ENCODE peak calls at places on chromosome 15, in seven cellular contexts. F is substantia nigra; B is RPMI7951; A is astrocyte; X is SW480; Q is activated CD4-positive, alpha-beta T cell treated with anti-CD3 and anti-CD28 coated beads for 1 hour; T is body of pancreas. Z is an unnamed sample.

GRCh38 chr15:61222010-61222409 is 7.1 kb downstream of the RORA start:
- DNase-seq in B (no peak), X (no peak), F (no peak), A (no peak), Q (no peak), T (no peak), Z (no peak)

GRCh38 chr15:98981851-98982722 is 25.5 kb downstream of the PGPEP1L start:
- DNase-seq in Q (no peak), F (no peak), B (peak; percentile 25), A (peak; percentile 28), X (no peak), T (no peak), Z (no peak)

GRCh38 chr15:62126364-62126763 is 38.7 kb downstream of the C2CD4B start:
- DNase-seq in T (no peak), A (no peak), Q (no peak), B (no peak), F (no peak), X (no peak), Z (no peak)

GRCh38 chr15:51322622-51323296 is 15.6 kb downstream of the CYP19A1 start:
- DNase-seq in F (no peak), T (peak; percentile 63), B (no peak), Q (no peak), X (no peak), A (no peak), Z (no peak)

GRCh38 chr15:70974004-70974832 is 81.6 kb downstream of the LRRC49 start:
- DNase-seq in X (peak; percentile 11), A (peak; percentile 54), F (no peak), Q (no peak), T (no peak), B (peak; percentile 58), Z (no peak)

GRCh38 chr15:72856549-72857040 is 73.0 kb upstream of the ADPGK start:
- DNase-seq in F (no peak), T (no peak), B (no peak), A (no peak), X (no peak), Q (no peak), Z (no peak)

GRCh38 chr15:98286831-98287230 is 326.3 kb downstream of the ARRDC4 start:
- DNase-seq in Q (no peak), A (no peak), F (no peak), X (no peak), T (no peak), B (peak; percentile 10), Z (no peak)

GRCh38 chr15:95922431-95922830 is 408.1 kb upstream of the NR2F2 start:
- DNase-seq in F (no peak), B (no peak), A (no peak), Q (no peak), X (peak; percentile 2), T (peak; percentile 15), Z (no peak)

GRCh38 chr15:75591655-75592364 is 12.7 kb upstream of the PTPN9 start:
- DNase-seq in T (no peak), B (no peak), F (no peak), A (no peak), X (no peak), Q (no peak), Z (no peak)

GRCh38 chr15:39391230-39391629 is 189.6 kb upstream of the THBS1 start:
- DNase-seq in B (peak; percentile 96), T (peak; percentile 62), A (no peak), F (no peak), X (no peak), Q (no peak), Z (no peak)

GRCh38 chr15:98953000-98953776 is 54.4 kb downstream of the PGPEP1L start:
- DNase-seq in T (no peak), X (no peak), F (no peak), B (no peak), Q (no peak), A (no peak), Z (no peak)

GRCh38 chr15:90001062-90001682 is at the start of gene ZNF710:
- DNase-seq in X (peak; percentile 48), A (peak; percentile 67), Q (no peak), F (no peak), B (peak; percentile 66), T (peak; percentile 42), Z (peak; percentile 55)

GRCh38 chr15:59522988-59523461 is 85.0 kb downstream of the FAM81A start:
- DNase-seq in A (no peak), B (no peak), T (no peak), F (no peak), X (no peak), Q (no peak), Z (no peak)

GRCh38 chr15:56042031-56042430 is 48.6 kb upstream of the NEDD4 start:
- DNase-seq in Q (no peak), X (no peak), A (no peak), T (no peak), B (no peak), F (no peak), Z (no peak)

GRCh38 chr15:36109943-36110658 is 469.3 kb upstream of the CDIN1 start:
- DNase-seq in X (no peak), B (peak; percentile 63), Q (no peak), T (peak; percentile 33), F (no peak), A (peak; percentile 88), Z (no peak)

GRCh38 chr15:36591534-36592411 is 12.3 kb downstream of the CDIN1 start:
- DNase-seq in B (peak; percentile 53), F (no peak), Q (no peak), T (no peak), A (peak; percentile 71), X (peak; percentile 28), Z (peak; percentile 36)

GRCh38 chr15:52337198-52337853 is 41.7 kb upstream of the MYO5C start:
- DNase-seq in T (no peak), X (peak; percentile 49), B (peak; percentile 64), A (peak; percentile 75), F (no peak), Q (no peak), Z (no peak)

GRCh38 chr15:32709295-32710033 is 8.3 kb upstream of the GREM1 start:
- DNase-seq in B (no peak), X (no peak), A (no peak), F (no peak), T (no peak), Q (no peak), Z (no peak)

GRCh38 chr15:73328149-73328820 is 40.5 kb downstream of the HCN4 start:
- DNase-seq in A (no peak), T (no peak), X (no peak), Q (no peak), B (no peak), F (no peak), Z (no peak)

Z was measured in posterior cingulate gyrus.